ENCODE peak calls at places on chromosomes 6 and 20, in five cellular contexts. H is T-helper 9 cell, K is NCI-H446, B is Right ventricle myocardium superior, Q is HuH-7. C is an unnamed sample.

GRCh38 chr6:34425132-34425497 is 754 bp downstream of the RPS10 start:
- DNase-seq in H (no peak), K (no peak), B (no peak), Q (no peak), C (no peak)

GRCh38 chr20:671252-672030 is 4.2 kb downstream of the SCRT2 start:
- DNase-seq in H (no peak), K (no peak), B (no peak), Q (no peak), C (no peak)

GRCh38 chr20:50450961-50451752 is 59.0 kb upstream of the PTPN1 start:
- DNase-seq in H (no peak), K (no peak), B (peak), Q (peak), C (no peak)

GRCh38 chr20:57573893-57574292 is 13.0 kb downstream of the PCK1 start:
- DNase-seq in H (no peak), K (no peak), B (no peak), Q (no peak), C (no peak)

GRCh38 chr6:27839303-27840081 is 72.7 kb downstream of the OR2B2 start:
- DNase-seq in H (no peak), K (peak), B (no peak), Q (no peak), C (no peak)

GRCh38 chr6:24069546-24069945 is 56.5 kb upstream of the NRSN1 start:
- DNase-seq in H (no peak), K (peak), B (no peak), Q (no peak), C (no peak)

GRCh38 chr20:21465799-21466198 is 48.1 kb downstream of the NKX2-2 start:
- DNase-seq in H (no peak), K (no peak), B (no peak), Q (no peak), C (no peak)

GRCh38 chr20:31909253-31910070 is 39.0 kb downstream of the TTLL9 start:
- DNase-seq in H (no peak), K (no peak), B (no peak), Q (no peak), C (no peak)

GRCh38 chr20:38610521-38610920 is 8.9 kb downstream of the ARHGAP40 start:
- DNase-seq in H (no peak), K (no peak), B (no peak), Q (no peak), C (no peak)

GRCh38 chr6:143539723-143540122 is 28.2 kb upstream of the FUCA2 start:
- DNase-seq in H (no peak), K (no peak), B (no peak), Q (no peak), C (no peak)

GRCh38 chr6:136927313-136927712 is 5.2 kb downstream of the SLC35D3 start:
- DNase-seq in H (no peak), K (no peak), B (no peak), Q (peak), C (no peak)

GRCh38 chr6:158061709-158062461 is 80.2 kb downstream of the SYNJ2 start:
- DNase-seq in H (no peak), K (no peak), B (no peak), Q (no peak), C (no peak)